ENCODE peak calls at places on chromosomes 16 and 17, in seven cellular contexts. N is effector CD4-positive, alpha-beta T cell; X is hypothalamus; U is activated effector memory CD4-positive, alpha-beta T cell treated with Interleukin-2 at 50 U/mL for 16 hours; V is GM04504; T is left colon; O is CD8-positive, alpha-beta T cell. W is an unnamed sample.

GRCh38 chr17:4209611-4210010 is 54.2 kb downstream of the ANKFY1 start:
- DNase-seq in N (no peak), X (no peak), U (no peak), V (no peak), T (no peak), O (no peak), W (no peak)

GRCh38 chr17:81685108-81685507 is 1.3 kb downstream of the HGS start:
- DNase-seq in N (no peak), X (no peak), U (no peak), V (peak), T (no peak), O (no peak), W (peak)

GRCh38 chr16:50533317-50533716 is 14.9 kb upstream of the NKD1 start:
- DNase-seq in N (no peak), X (no peak), U (no peak), V (no peak), T (no peak), O (no peak), W (no peak)

GRCh38 chr17:47983492-47984223 is 12.7 kb downstream of the CDK5RAP3 start:
- DNase-seq in N (no peak), X (no peak), U (no peak), V (no peak), T (no peak), O (no peak), W (no peak)

GRCh38 chr16:84983308-84983707 is 28.0 kb downstream of the ZDHHC7 start:
- DNase-seq in N (no peak), X (no peak), U (no peak), V (no peak), T (no peak), O (no peak), W (no peak)

GRCh38 chr17:72123496-72123963 is 2.7 kb downstream of the SOX9 start:
- DNase-seq in N (no peak), X (peak), U (no peak), V (no peak), T (peak), O (no peak), W (no peak)

GRCh38 chr16:3480901-3481695 is 14.2 kb downstream of the C16orf90 start:
- DNase-seq in N (no peak), X (no peak), U (no peak), V (no peak), T (no peak), O (no peak), W (no peak)

GRCh38 chr16:88415381-88416323 is 32.9 kb downstream of the ZNF469 start:
- DNase-seq in N (no peak), X (no peak), U (no peak), V (no peak), T (no peak), O (no peak), W (no peak)

GRCh38 chr16:84970447-84971127 is 40.7 kb downstream of the ZDHHC7 start:
- DNase-seq in N (peak), X (peak), U (peak), V (peak), T (peak), O (peak), W (peak)

GRCh38 chr16:24367186-24367585 is 111.1 kb downstream of the CACNG3 start:
- DNase-seq in N (no peak), X (no peak), U (no peak), V (no peak), T (no peak), O (no peak), W (no peak)

GRCh38 chr17:164536-165235 is 16.8 kb downstream of the DOC2B start:
- DNase-seq in N (no peak), X (no peak), U (no peak), V (peak), T (peak), O (peak), W (no peak)

GRCh38 chr16:88458773-88459235 is 5.7 kb downstream of the ZFPM1 start:
- DNase-seq in N (no peak), X (no peak), U (no peak), V (no peak), T (no peak), O (no peak), W (peak)

GRCh38 chr17:21029032-21029431 is 13.8 kb downstream of the USP22 start:
- DNase-seq in N (no peak), X (no peak), U (no peak), V (peak), T (no peak), O (no peak), W (no peak)

GRCh38 chr16:27222499-27223225 is 19.3 kb downstream of the KDM8 start:
- DNase-seq in N (no peak), X (no peak), U (no peak), V (peak), T (no peak), O (no peak), W (no peak)

GRCh38 chr17:33981713-33982601 is 273.1 kb upstream of the CCL2 start:
- DNase-seq in N (no peak), X (no peak), U (no peak), V (no peak), T (peak), O (no peak), W (no peak)

GRCh38 chr17:78924481-78925151 is 571 bp downstream of the TIMP2 start:
- DNase-seq in N (no peak), X (no peak), U (no peak), V (no peak), T (peak), O (no peak), W (no peak)

GRCh38 chr17:77916771-77917481 is 41.6 kb upstream of the TNRC6C start:
- DNase-seq in N (no peak), X (no peak), U (no peak), V (no peak), T (peak), O (no peak), W (no peak)

GRCh38 chr16:69193860-69194259 is 6.9 kb downstream of the SNTB2 start:
- DNase-seq in N (no peak), X (no peak), U (no peak), V (no peak), T (no peak), O (no peak), W (no peak)

GRCh38 chr17:77206557-77206956 is 65.8 kb downstream of the SEC14L1 start:
- DNase-seq in N (no peak), X (no peak), U (no peak), V (no peak), T (no peak), O (no peak), W (no peak)

GRCh38 chr17:50290074-50290702 is 15.9 kb downstream of the TMEM92 start:
- DNase-seq in N (no peak), X (no peak), U (no peak), V (peak), T (peak), O (no peak), W (no peak)

GRCh38 chr17:44095647-44096496 is 25.3 kb downstream of the G6PC3 start:
- DNase-seq in N (no peak), X (no peak), U (no peak), V (peak), T (peak), O (no peak), W (no peak)

GRCh38 chr16:68985855-68986254 is 119.6 kb upstream of the HAS3 start:
- DNase-seq in N (no peak), X (no peak), U (no peak), V (peak), T (no peak), O (no peak), W (no peak)

GRCh38 chr16:17305694-17306093 is 165.1 kb downstream of the XYLT1 start:
- DNase-seq in N (no peak), X (no peak), U (no peak), V (no peak), T (no peak), O (no peak), W (no peak)

GRCh38 chr17:57810740-57811632 is 38.9 kb downstream of the MRPS23 start:
- DNase-seq in N (no peak), X (no peak), U (no peak), V (peak), T (peak), O (no peak), W (no peak)

GRCh38 chr16:14050297-14051027 is 20.7 kb upstream of the MRTFB start:
- DNase-seq in N (no peak), X (no peak), U (no peak), V (no peak), T (no peak), O (no peak), W (no peak)

GRCh38 chr16:69618307-69618706 is 52.5 kb downstream of the NFAT5 start:
- DNase-seq in N (no peak), X (no peak), U (no peak), V (no peak), T (no peak), O (no peak), W (no peak)

GRCh38 chr16:85423631-85424030 is 189.5 kb upstream of the GSE1 start:
- DNase-seq in N (no peak), X (no peak), U (no peak), V (no peak), T (peak), O (no peak), W (no peak)

GRCh38 chr17:29138184-29138955 is 41.8 kb downstream of the MYO18A start:
- DNase-seq in N (peak), X (no peak), U (peak), V (no peak), T (no peak), O (peak), W (peak)

GRCh38 chr17:40526668-40527067 is 25.2 kb upstream of the TNS4 start:
- DNase-seq in N (no peak), X (no peak), U (no peak), V (no peak), T (no peak), O (no peak), W (no peak)

GRCh38 chr16:11379420-11379819 is 34.2 kb downstream of the RMI2 start:
- DNase-seq in N (no peak), X (no peak), U (peak), V (no peak), T (no peak), O (no peak), W (peak)

GRCh38 chr16:67206838-67207115 is 7.8 kb downstream of the ELMO3 start:
- DNase-seq in N (no peak), X (no peak), U (no peak), V (no peak), T (no peak), O (no peak), W (no peak)

GRCh38 chr17:78423961-78424747 is 45.7 kb downstream of the PGS1 start:
- DNase-seq in N (no peak), X (no peak), U (no peak), V (no peak), T (no peak), O (no peak), W (no peak)

GRCh38 chr17:39553326-39553945 is 54.3 kb downstream of the NEUROD2 start:
- DNase-seq in N (no peak), X (no peak), U (no peak), V (no peak), T (no peak), O (no peak), W (no peak)

GRCh38 chr16:85521737-85522042 is 91.4 kb upstream of the GSE1 start:
- DNase-seq in N (no peak), X (no peak), U (no peak), V (no peak), T (no peak), O (no peak), W (no peak)

GRCh38 chr16:75113046-75113491 is 3.5 kb downstream of the LDHD start:
- DNase-seq in N (no peak), X (no peak), U (no peak), V (no peak), T (no peak), O (no peak), W (no peak)

GRCh38 chr17:2028737-2029136 is 1.2 kb upstream of the DPH1 start:
- DNase-seq in N (no peak), X (no peak), U (no peak), V (no peak), T (no peak), O (no peak), W (no peak)

W was measured in CD4-positive, alpha-beta memory T cell.